ENCODE peak calls at places on chromosomes 13 and 19, in five cellular contexts. R, W, E, H and P are unnamed samples.

GRCh38 chr19:6678690-6679109 is 8.7 kb upstream of the TNFSF14 start:
- DNase-seq in H (no peak), W (no peak), E (no peak), R (no peak), P (no peak)

GRCh38 chr13:65260938-65261880 is 1968.9 kb downstream of the PCDH9 start:
- DNase-seq in H (no peak), R (no peak), E (no peak), W (no peak), P (no peak)

GRCh38 chr19:52297601-52298358 is 811 bp downstream of the ZNF480 start:
- DNase-seq in W (peak; percentile 22), R (no peak), H (no peak), E (no peak), P (no peak)

GRCh38 chr13:114167885-114168284 is 11.2 kb upstream of the CFAP97D2 start:
- DNase-seq in W (no peak), R (no peak), H (no peak), E (no peak), P (no peak)

GRCh38 chr19:33887891-33888290 is 91.2 kb downstream of the KCTD15 start:
- DNase-seq in R (no peak), H (no peak), E (no peak), W (no peak), P (no peak)

GRCh38 chr13:92842145-92842544 is 384.5 kb upstream of the GPC6 start:
- DNase-seq in H (no peak), W (no peak), R (no peak), E (no peak), P (no peak)

GRCh38 chr19:3977242-3978143 is 6.6 kb upstream of the DAPK3 start:
- DNase-seq in R (no peak), W (peak; percentile 44), H (no peak), E (no peak), P (peak; percentile 61)

GRCh38 chr13:28584873-28585317 is 74.0 kb upstream of the POMP start:
- DNase-seq in E (no peak), R (no peak), W (no peak), H (no peak), P (no peak)

DNA sequence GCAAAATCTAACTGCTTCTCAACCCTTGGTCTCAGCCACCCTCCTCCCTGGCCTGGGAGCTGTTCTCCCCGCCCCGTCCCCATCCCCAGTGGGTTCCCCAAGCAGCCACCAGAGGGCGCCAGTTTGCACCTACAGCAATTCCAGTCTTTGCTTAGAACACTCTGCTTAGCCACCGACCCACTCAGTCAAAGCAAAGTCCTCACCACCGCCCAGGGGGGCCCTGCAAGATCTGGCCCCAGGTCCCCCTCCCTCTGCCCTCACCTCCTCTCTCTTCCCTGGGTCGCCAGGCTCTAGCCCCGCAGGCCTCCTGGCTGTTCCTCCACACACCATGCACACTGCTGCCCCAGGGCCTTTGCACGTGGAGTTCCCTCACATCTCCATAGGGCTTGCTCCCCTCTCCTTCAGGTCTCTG is 12.4 kb downstream of the TMEM143 start:
- DNase-seq in W (peak; percentile 86), R (peak; percentile 83), E (peak; percentile 63), H (no peak), P (peak; percentile 84)
- TF ChIP-seq FOXM1 in W (no peak), R (peak; percentile 74), E (no peak), H (no peak), P (peak; percentile 80)

GRCh38 chr13:106432636-106433035 is 102.8 kb downstream of the EFNB2 start:
- DNase-seq in R (no peak), H (no peak), E (no peak), W (no peak), P (no peak)
- TF ChIP-seq FOXM1 in R (no peak), H (no peak), E (no peak), W (no peak), P (no peak)

GRCh38 chr19:38023245-38023644 is 116.2 kb downstream of the SIPA1L3 start:
- DNase-seq in R (no peak), W (no peak), H (no peak), E (no peak), P (no peak)

GRCh38 chr19:38023661-38024574 is 116.9 kb downstream of the SIPA1L3 start:
- DNase-seq in H (no peak), E (no peak), W (no peak), R (no peak), P (no peak)

GRCh38 chr19:38025908-38026307 is 118.9 kb downstream of the SIPA1L3 start:
- DNase-seq in W (no peak), E (no peak), R (no peak), H (no peak), P (no peak)

GRCh38 chr19:38021356-38021755 is 114.3 kb downstream of the SIPA1L3 start:
- DNase-seq in H (no peak), R (no peak), W (no peak), E (no peak), P (no peak)

DNA sequence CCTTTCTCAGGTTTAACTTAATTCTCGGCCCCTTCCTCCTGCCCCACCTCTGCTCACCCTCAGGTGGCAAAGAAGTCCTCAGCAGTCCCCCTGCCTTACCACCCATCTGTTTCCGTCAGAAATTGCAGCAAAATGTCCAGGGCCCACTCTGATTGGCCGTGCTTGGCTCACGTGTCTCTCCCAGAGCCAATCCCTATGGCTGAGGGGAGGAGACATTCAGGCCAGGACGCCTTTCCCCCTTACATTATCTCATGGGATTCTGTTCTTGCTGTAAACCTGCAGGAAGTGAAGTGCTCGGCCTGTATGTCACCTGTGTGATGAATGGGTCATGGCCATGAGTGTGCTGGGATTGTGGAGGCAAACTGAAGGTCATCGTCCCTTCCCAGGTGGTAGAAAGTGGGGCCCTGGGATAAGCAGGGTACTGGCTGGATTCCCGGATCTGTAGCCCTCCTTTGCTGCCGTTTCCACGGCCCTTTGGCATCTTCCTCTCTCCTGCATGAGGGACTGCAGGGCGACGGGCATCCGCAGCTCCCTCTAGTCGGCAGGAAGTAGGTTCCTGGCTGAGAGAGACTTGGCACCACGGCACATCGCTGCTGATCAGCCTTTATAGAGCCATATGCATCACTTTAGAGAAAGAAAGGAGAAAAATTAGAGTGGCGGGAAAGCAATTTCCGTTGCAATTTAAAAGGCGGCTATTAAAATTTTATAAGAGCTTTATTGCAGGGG is 118.1 kb downstream of the SIPA1L3 start:
- DNase-seq in H (no peak), E (no peak), W (no peak), R (no peak), P (peak; percentile 38)
- TF ChIP-seq FOXM1 in H (no peak), E (no peak), W (no peak), R (no peak), P (no peak)

GRCh38 chr19:48867119-48867921 is 1.1 kb downstream of the PLEKHA4 start:
- DNase-seq in E (no peak), W (no peak), R (no peak), H (no peak), P (peak; percentile 80)

GRCh38 chr19:48868196-48868886 is at the start of gene PLEKHA4:
- DNase-seq in H (no peak), R (no peak), E (no peak), W (peak; percentile 63), P (peak; percentile 63)

GRCh38 chr19:48866692-48867091 is 1.7 kb downstream of the PLEKHA4 start:
- DNase-seq in E (no peak), H (no peak), W (no peak), R (no peak), P (no peak)

GRCh38 chr19:48870048-48870447 is 1.6 kb upstream of the PLEKHA4 start:
- DNase-seq in H (no peak), W (no peak), R (no peak), E (no peak), P (no peak)

DNA sequence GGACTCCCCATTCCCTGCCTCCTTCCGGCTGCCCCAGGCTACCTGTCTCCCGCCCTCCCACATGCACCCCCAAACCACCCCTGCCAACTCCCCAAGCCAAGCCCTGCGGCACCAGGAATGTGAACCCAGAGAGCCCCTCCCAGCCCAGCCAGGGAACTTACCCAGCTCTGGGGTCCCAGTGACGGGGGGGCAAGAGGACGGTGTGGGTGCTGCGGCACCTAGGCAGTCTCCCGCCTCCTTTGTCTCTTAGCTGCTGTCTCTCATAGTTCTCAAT is 558 bp downstream of the PLEKHA4 start:
- DNase-seq in R (no peak), H (no peak), E (no peak), W (no peak), P (no peak)
- TF ChIP-seq FOXM1 in R (no peak), H (no peak), E (no peak), W (no peak), P (no peak)

GRCh38 chr13:23466144-23467002 is 32.9 kb upstream of the SACS start:
- DNase-seq in R (peak; percentile 59), W (peak; percentile 82), H (peak; percentile 73), E (peak; percentile 54), P (peak; percentile 45)

GRCh38 chr13:23461544-23461943 is 28.0 kb upstream of the SACS start:
- DNase-seq in H (no peak), R (no peak), W (no peak), E (no peak), P (no peak)

GRCh38 chr13:23462815-23463559 is 29.5 kb upstream of the SACS start:
- DNase-seq in W (no peak), E (no peak), H (no peak), R (no peak), P (no peak)

GRCh38 chr13:23460921-23461320 is 27.4 kb upstream of the SACS start:
- DNase-seq in E (no peak), H (no peak), R (no peak), W (no peak), P (no peak)

DNA sequence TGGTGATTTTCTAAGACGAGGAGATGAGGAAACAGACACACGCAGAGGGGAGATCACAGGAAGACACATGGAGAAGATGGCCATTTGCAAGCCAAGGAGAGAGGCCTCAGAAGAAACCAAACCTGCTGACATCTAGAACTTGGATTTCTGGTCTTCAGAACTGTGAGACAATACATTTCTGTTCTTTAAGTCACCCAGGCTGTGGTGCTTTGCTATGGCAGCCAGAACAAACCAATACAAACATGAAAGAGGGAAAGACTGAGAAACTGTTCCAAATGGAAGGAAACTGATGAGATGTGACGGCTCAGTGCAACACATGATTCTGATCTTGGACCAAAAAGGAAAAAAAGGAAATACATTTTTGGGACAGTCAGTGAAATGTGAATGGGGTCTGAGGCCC is 30.1 kb upstream of the SACS start:
- DNase-seq in W (no peak), R (no peak), H (no peak), E (no peak), P (no peak)
- TF ChIP-seq FOXM1 in W (no peak), R (no peak), H (no peak), E (no peak), P (no peak)

DNA sequence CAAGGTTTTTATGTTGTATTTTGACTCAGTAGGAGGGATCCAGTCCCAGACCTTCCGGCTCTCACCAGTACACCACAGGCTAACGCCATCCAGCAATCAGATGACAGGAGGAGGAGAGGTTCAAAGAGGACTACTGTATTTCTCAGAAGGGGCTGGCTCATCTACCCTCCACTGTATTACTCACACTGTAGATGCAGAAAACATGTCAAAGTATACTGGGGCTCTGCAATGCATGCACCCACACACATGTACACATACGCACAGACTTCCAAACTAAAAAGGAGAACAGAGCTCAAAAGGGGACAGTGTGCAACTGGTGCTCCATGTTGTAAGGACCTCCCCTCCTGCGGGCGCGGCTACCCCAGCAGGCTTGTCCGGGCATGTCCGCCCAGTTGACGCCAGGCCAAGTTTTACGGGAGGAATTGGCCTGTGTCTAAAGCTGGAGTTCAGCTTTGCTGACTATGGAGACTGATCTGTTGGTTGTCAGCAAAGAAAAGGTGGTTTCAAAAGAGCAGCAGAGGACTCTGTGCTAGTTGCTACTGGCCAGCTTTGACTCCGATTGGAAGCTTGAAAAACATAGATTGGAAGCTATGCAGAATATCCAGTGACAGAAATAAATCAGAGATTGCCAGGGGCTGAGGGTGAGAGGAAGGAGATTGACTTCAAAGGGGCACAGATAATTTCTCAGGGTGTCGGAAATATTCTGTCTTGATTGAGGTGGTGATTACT is 314.2 kb downstream of the DLEU7 start:
- DNase-seq in H (no peak), E (no peak), W (peak; percentile 37), R (peak; percentile 69), P (peak; percentile 10)
- TF ChIP-seq FOXM1 in H (no peak), E (no peak), W (no peak), R (no peak), P (no peak)

GRCh38 chr13:42011601-42012401 is 36.6 kb upstream of the DGKH start:
- DNase-seq in H (no peak), E (no peak), R (peak; percentile 12), W (no peak), P (peak; percentile 14)
- TF ChIP-seq FOXM1 in H (no peak), E (no peak), R (no peak), W (no peak), P (no peak)